ENCODE peak calls at places on chromosomes 3 and 15, in six cellular contexts. One of them, this sample, is unnamed.

GRCh38 chr3:94272030-94272429 is 209.2 kb downstream of the NSUN3 start:
- DNase-seq in substantia nigra: no peak
- DNase-seq in Kasumi-1: no peak
- DNase-seq in GM13976: no peak
- DNase-seq in progenitor cell of endocrine pancreas: no peak
- DNase-seq in CD8-positive, alpha-beta T cell: no peak
- DNase-seq in this sample: no peak

GRCh38 chr3:155334897-155335883 is 41.7 kb upstream of the STRIT1 start:
- DNase-seq in CD8-positive, alpha-beta T cell: no peak
- DNase-seq in GM13976: no peak
- DNase-seq in Kasumi-1: peak; percentile 97
- DNase-seq in progenitor cell of endocrine pancreas: no peak
- DNase-seq in substantia nigra: no peak
- DNase-seq in this sample: no peak

GRCh38 chr3:132593950-132594328 is 3.1 kb upstream of the ACKR4 start:
- DNase-seq in substantia nigra: no peak
- DNase-seq in Kasumi-1: no peak
- DNase-seq in CD8-positive, alpha-beta T cell: no peak
- DNase-seq in progenitor cell of endocrine pancreas: no peak
- DNase-seq in GM13976: no peak
- DNase-seq in this sample: no peak

GRCh38 chr3:98856724-98857123 is 44.8 kb downstream of the DCBLD2 start:
- DNase-seq in Kasumi-1: no peak
- DNase-seq in substantia nigra: no peak
- DNase-seq in CD8-positive, alpha-beta T cell: no peak
- DNase-seq in GM13976: no peak
- DNase-seq in progenitor cell of endocrine pancreas: no peak
- DNase-seq in this sample: no peak

GRCh38 chr3:120039642-120040610 is 54.3 kb downstream of the GSK3B start:
- DNase-seq in progenitor cell of endocrine pancreas: no peak
- DNase-seq in Kasumi-1: peak; percentile 75
- DNase-seq in CD8-positive, alpha-beta T cell: no peak
- DNase-seq in GM13976: no peak
- DNase-seq in substantia nigra: no peak
- DNase-seq in this sample: no peak

GRCh38 chr3:21310176-21310575 is 440.8 kb downstream of the ZNF385D start:
- DNase-seq in Kasumi-1: no peak
- DNase-seq in CD8-positive, alpha-beta T cell: no peak
- DNase-seq in GM13976: no peak
- DNase-seq in substantia nigra: no peak
- DNase-seq in progenitor cell of endocrine pancreas: no peak
- DNase-seq in this sample: no peak

GRCh38 chr3:33211444-33211843 is 7.2 kb downstream of the SUSD5 start:
- DNase-seq in GM13976: no peak
- DNase-seq in substantia nigra: no peak
- DNase-seq in Kasumi-1: no peak
- DNase-seq in CD8-positive, alpha-beta T cell: no peak
- DNase-seq in progenitor cell of endocrine pancreas: no peak
- DNase-seq in this sample: no peak

GRCh38 chr15:74642724-74643367 is 27.2 kb downstream of the CLK3 start:
- DNase-seq in Kasumi-1: no peak
- DNase-seq in CD8-positive, alpha-beta T cell: no peak
- DNase-seq in substantia nigra: no peak
- DNase-seq in GM13976: no peak
- DNase-seq in progenitor cell of endocrine pancreas: no peak
- DNase-seq in this sample: no peak

GRCh38 chr3:81643721-81644120 is 117.7 kb downstream of the GBE1 start:
- DNase-seq in GM13976: no peak
- DNase-seq in CD8-positive, alpha-beta T cell: no peak
- DNase-seq in substantia nigra: no peak
- DNase-seq in progenitor cell of endocrine pancreas: no peak
- DNase-seq in Kasumi-1: peak; percentile 84
- DNase-seq in this sample: no peak

GRCh38 chr3:184805351-184806038 is 6.5 kb upstream of the VPS8 start:
- DNase-seq in substantia nigra: no peak
- DNase-seq in progenitor cell of endocrine pancreas: no peak
- DNase-seq in CD8-positive, alpha-beta T cell: no peak
- DNase-seq in Kasumi-1: peak; percentile 57
- DNase-seq in GM13976: no peak
- DNase-seq in this sample: no peak

GRCh38 chr3:5022966-5023776 is 43.9 kb downstream of the BHLHE40 start:
- DNase-seq in substantia nigra: no peak
- DNase-seq in GM13976: no peak
- DNase-seq in Kasumi-1: no peak
- DNase-seq in CD8-positive, alpha-beta T cell: no peak
- DNase-seq in progenitor cell of endocrine pancreas: no peak
- DNase-seq in this sample: no peak

GRCh38 chr15:84715442-84716035 is 400 bp downstream of the SEC11A start:
- DNase-seq in progenitor cell of endocrine pancreas: no peak
- DNase-seq in CD8-positive, alpha-beta T cell: peak; percentile 39
- DNase-seq in Kasumi-1: peak; percentile 65
- DNase-seq in substantia nigra: no peak
- DNase-seq in GM13976: peak; percentile 24
- DNase-seq in this sample: peak; percentile 13

GRCh38 chr3:40237159-40237558 is 72.3 kb upstream of the EIF1B start:
- DNase-seq in substantia nigra: no peak
- DNase-seq in progenitor cell of endocrine pancreas: no peak
- DNase-seq in Kasumi-1: no peak
- DNase-seq in CD8-positive, alpha-beta T cell: no peak
- DNase-seq in GM13976: no peak
- DNase-seq in this sample: no peak

GRCh38 chr3:55828712-55829111 is 341.6 kb upstream of the WNT5A start:
- DNase-seq in GM13976: no peak
- DNase-seq in progenitor cell of endocrine pancreas: no peak
- DNase-seq in CD8-positive, alpha-beta T cell: no peak
- DNase-seq in substantia nigra: no peak
- DNase-seq in Kasumi-1: no peak
- DNase-seq in this sample: no peak

GRCh38 chr3:10352146-10352911 is 31.4 kb upstream of the SEC13 start:
- DNase-seq in GM13976: no peak
- DNase-seq in Kasumi-1: no peak
- DNase-seq in progenitor cell of endocrine pancreas: no peak
- DNase-seq in CD8-positive, alpha-beta T cell: no peak
- DNase-seq in substantia nigra: no peak
- DNase-seq in this sample: no peak

GRCh38 chr15:74799255-74799842 is 13.3 kb upstream of the LMAN1L start:
- DNase-seq in progenitor cell of endocrine pancreas: no peak
- DNase-seq in substantia nigra: no peak
- DNase-seq in GM13976: no peak
- DNase-seq in CD8-positive, alpha-beta T cell: no peak
- DNase-seq in Kasumi-1: no peak
- DNase-seq in this sample: no peak

GRCh38 chr3:35707904-35708303 is 68.6 kb downstream of the ARPP21 start:
- DNase-seq in GM13976: no peak
- DNase-seq in Kasumi-1: no peak
- DNase-seq in substantia nigra: no peak
- DNase-seq in progenitor cell of endocrine pancreas: no peak
- DNase-seq in CD8-positive, alpha-beta T cell: no peak
- DNase-seq in this sample: no peak

GRCh38 chr3:149599236-149599635 is 58.6 kb downstream of the WWTR1 start:
- DNase-seq in progenitor cell of endocrine pancreas: no peak
- DNase-seq in CD8-positive, alpha-beta T cell: no peak
- DNase-seq in Kasumi-1: no peak
- DNase-seq in substantia nigra: no peak
- DNase-seq in GM13976: no peak
- DNase-seq in this sample: no peak

GRCh38 chr3:145904138-145904537 is 256.8 kb downstream of the PLOD2 start:
- DNase-seq in progenitor cell of endocrine pancreas: no peak
- DNase-seq in substantia nigra: no peak
- DNase-seq in CD8-positive, alpha-beta T cell: no peak
- DNase-seq in GM13976: no peak
- DNase-seq in Kasumi-1: no peak
- DNase-seq in this sample: no peak

GRCh38 chr15:68303560-68304436 is 26.3 kb downstream of the FEM1B start:
- DNase-seq in Kasumi-1: no peak
- DNase-seq in GM13976: peak; percentile 9
- DNase-seq in progenitor cell of endocrine pancreas: no peak
- DNase-seq in substantia nigra: no peak
- DNase-seq in CD8-positive, alpha-beta T cell: peak; percentile 4
- DNase-seq in this sample: no peak

GRCh38 chr3:75737831-75738493 is 47.4 kb downstream of the ZNF717 start:
- DNase-seq in Kasumi-1: no peak
- DNase-seq in GM13976: no peak
- DNase-seq in progenitor cell of endocrine pancreas: no peak
- DNase-seq in substantia nigra: no peak
- DNase-seq in CD8-positive, alpha-beta T cell: no peak
- DNase-seq in this sample: no peak

GRCh38 chr3:184040010-184040409 is 8.5 kb downstream of the HTR3D start:
- DNase-seq in CD8-positive, alpha-beta T cell: no peak
- DNase-seq in substantia nigra: no peak
- DNase-seq in GM13976: no peak
- DNase-seq in progenitor cell of endocrine pancreas: no peak
- DNase-seq in Kasumi-1: no peak
- DNase-seq in this sample: no peak

GRCh38 chr3:101849714-101850326 is 506 bp downstream of the NFKBIZ start:
- DNase-seq in substantia nigra: no peak
- DNase-seq in Kasumi-1: peak; percentile 45
- DNase-seq in progenitor cell of endocrine pancreas: peak; percentile 47
- DNase-seq in CD8-positive, alpha-beta T cell: peak; percentile 63
- DNase-seq in GM13976: peak; percentile 46
- DNase-seq in this sample: peak; percentile 35

GRCh38 chr3:30161370-30161769 is 445.0 kb upstream of the TGFBR2 start:
- DNase-seq in GM13976: no peak
- DNase-seq in substantia nigra: no peak
- DNase-seq in Kasumi-1: no peak
- DNase-seq in CD8-positive, alpha-beta T cell: no peak
- DNase-seq in progenitor cell of endocrine pancreas: no peak
- DNase-seq in this sample: no peak

GRCh38 chr3:108505811-108506210 is 4.6 kb downstream of the MYH15 start:
- DNase-seq in progenitor cell of endocrine pancreas: no peak
- DNase-seq in GM13976: no peak
- DNase-seq in substantia nigra: no peak
- DNase-seq in Kasumi-1: no peak
- DNase-seq in CD8-positive, alpha-beta T cell: no peak
- DNase-seq in this sample: no peak

GRCh38 chr3:159672728-159673471 is 315.7 kb upstream of the IL12A start:
- DNase-seq in CD8-positive, alpha-beta T cell: no peak
- DNase-seq in Kasumi-1: peak; percentile 22
- DNase-seq in progenitor cell of endocrine pancreas: no peak
- DNase-seq in substantia nigra: no peak
- DNase-seq in GM13976: no peak
- DNase-seq in this sample: no peak

GRCh38 chr15:55494927-55495326 is 13.1 kb downstream of the DNAAF4 start:
- DNase-seq in Kasumi-1: peak; percentile 63
- DNase-seq in GM13976: no peak
- DNase-seq in progenitor cell of endocrine pancreas: no peak
- DNase-seq in CD8-positive, alpha-beta T cell: no peak
- DNase-seq in substantia nigra: no peak
- DNase-seq in this sample: no peak

GRCh38 chr3:185820973-185821758 is 3.7 kb downstream of the IGF2BP2 start:
- DNase-seq in Kasumi-1: peak; percentile 29
- DNase-seq in GM13976: no peak
- DNase-seq in CD8-positive, alpha-beta T cell: no peak
- DNase-seq in substantia nigra: no peak
- DNase-seq in progenitor cell of endocrine pancreas: no peak
- DNase-seq in this sample: no peak

GRCh38 chr3:98778383-98778782 is 15.2 kb downstream of the ST3GAL6 start:
- DNase-seq in CD8-positive, alpha-beta T cell: no peak
- DNase-seq in Kasumi-1: peak; percentile 61
- DNase-seq in substantia nigra: no peak
- DNase-seq in progenitor cell of endocrine pancreas: no peak
- DNase-seq in GM13976: no peak
- DNase-seq in this sample: no peak